ENCODE peak calls at places on chromosomes 1 and 21, in four cellular contexts. S is WTC11, X is suprapubic skin, I is IMR-90. G is an unnamed sample.

GRCh38 chr1:39098569-39099250 is 72.6 kb downstream of the NDUFS5 start:
- DNase-seq in S (peak; percentile 76), X (peak; percentile 72), I (peak; percentile 92), G (peak; percentile 99)

GRCh38 chr1:39899611-39900538 is 1.8 kb downstream of the MYCL start:
- DNase-seq in S (no peak), X (no peak), I (no peak), G (no peak)

GRCh38 chr1:211697356-211697755 is 21.9 kb upstream of the NEK2 start:
- DNase-seq in S (no peak), X (no peak), I (no peak), G (no peak)

GRCh38 chr21:40165212-40165611 is 298.0 kb downstream of the PCP4 start:
- DNase-seq in S (no peak), X (no peak), I (no peak), G (no peak)

GRCh38 chr1:98086796-98087195 is 166.0 kb upstream of the DPYD start:
- DNase-seq in S (no peak), X (no peak), I (peak; percentile 99), G (peak; percentile 97)

GRCh38 chr1:52752427-52752826 is 26.2 kb downstream of the ZYG11B start:
- DNase-seq in S (no peak), X (no peak), I (peak; percentile 35), G (no peak)

GRCh38 chr1:76942549-76942948 is 75.3 kb downstream of the ST6GALNAC5 start:
- DNase-seq in S (no peak), X (no peak), I (peak; percentile 76), G (no peak)

GRCh38 chr1:36622741-36623648 is 140.3 kb upstream of the CSF3R start:
- DNase-seq in S (no peak), X (no peak), I (no peak), G (no peak)

GRCh38 chr1:26284597-26285351 is 4.9 kb downstream of the SH3BGRL3 start:
- DNase-seq in S (peak; percentile 86), X (peak; percentile 93), I (peak; percentile 97), G (peak; percentile 92)

GRCh38 chr21:44682580-44683151 is 703 bp upstream of the KRTAP12-1 start:
- DNase-seq in S (no peak), X (no peak), I (no peak), G (no peak)

GRCh38 chr1:27446491-27447020 is 43.4 kb downstream of the WASF2 start:
- DNase-seq in S (no peak), X (no peak), I (no peak), G (no peak)

GRCh38 chr1:41975850-41976569 is 57.3 kb upstream of the HIVEP3 start:
- DNase-seq in S (no peak), X (no peak), I (no peak), G (no peak)

GRCh38 chr1:169928438-169929209 is 34.9 kb upstream of the SCYL3 start:
- DNase-seq in S (no peak), X (no peak), I (peak; percentile 72), G (peak; percentile 66)

GRCh38 chr1:62613890-62614289 is 16.6 kb downstream of the ANGPTL3 start:
- DNase-seq in S (no peak), X (no peak), I (peak; percentile 22), G (peak; percentile 26)

GRCh38 chr1:20100632-20101355 is 18.5 kb downstream of the PLA2G2D start:
- DNase-seq in S (peak; percentile 75), X (no peak), I (peak; percentile 48), G (peak; percentile 32)

GRCh38 chr1:151131832-151132675 is 14.4 kb downstream of the SEMA6C start:
- DNase-seq in S (peak; percentile 56), X (no peak), I (no peak), G (no peak)

GRCh38 chr1:65431111-65431705 is 10.7 kb downstream of the LEPR start:
- DNase-seq in S (no peak), X (no peak), I (peak; percentile 55), G (peak; percentile 59)

GRCh38 chr21:43936186-43936967 is 71.4 kb downstream of the AGPAT3 start:
- DNase-seq in S (no peak), X (no peak), I (no peak), G (no peak)

GRCh38 chr21:33682992-33683627 is 40.8 kb downstream of the ITSN1 start:
- DNase-seq in S (no peak), X (no peak), I (peak; percentile 88), G (peak; percentile 81)

GRCh38 chr1:59066231-59066630 is 230.7 kb upstream of the FGGY start:
- DNase-seq in S (no peak), X (no peak), I (no peak), G (no peak)

DNA sequence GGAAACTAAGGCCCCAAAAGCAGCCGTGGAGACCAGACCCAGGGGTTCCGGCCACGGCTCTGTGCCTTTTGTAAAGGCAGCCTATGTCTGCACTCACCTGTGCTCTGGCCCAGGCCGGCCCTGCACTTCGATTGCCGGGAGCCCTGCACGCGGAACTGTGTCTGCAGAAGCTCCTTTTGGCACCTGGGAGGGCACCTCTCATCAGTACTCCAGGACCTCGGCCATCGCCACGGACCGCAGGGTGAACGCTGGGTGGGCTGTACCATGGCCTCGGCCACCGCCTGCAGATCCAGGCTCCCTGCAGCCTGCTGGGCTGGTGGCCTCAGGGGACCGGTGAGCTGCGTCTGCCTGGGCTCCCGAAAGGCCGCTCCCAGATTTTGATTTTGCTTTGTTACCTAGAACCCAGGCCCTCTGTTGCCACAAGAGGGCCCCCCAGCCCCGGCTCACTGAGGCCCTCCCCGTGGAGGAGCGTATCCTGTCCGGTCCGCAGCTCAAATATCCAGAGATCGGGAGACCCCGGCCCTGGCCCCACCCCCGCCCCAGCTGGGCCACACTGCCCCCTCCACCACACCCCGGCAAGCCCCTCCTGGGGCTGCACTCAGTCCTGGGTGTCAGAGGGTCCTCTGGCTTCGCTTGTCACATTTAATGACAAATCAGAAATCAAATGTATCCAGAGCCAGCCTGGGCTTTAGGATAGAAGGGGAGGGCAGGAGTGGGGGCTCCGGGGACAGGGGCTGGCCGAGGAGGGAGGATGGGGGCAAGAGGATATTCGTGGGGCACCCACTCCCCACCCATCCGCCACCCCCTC is 60.2 kb upstream of the PDE9A start:
- DNase-seq in S (peak; percentile 84), X (no peak), I (peak; percentile 26), G (no peak)
- TF ChIP-seq CTCF in S (peak; percentile 61), X (peak; percentile 71), I (peak; percentile 64), G (peak; percentile 44)

DNA sequence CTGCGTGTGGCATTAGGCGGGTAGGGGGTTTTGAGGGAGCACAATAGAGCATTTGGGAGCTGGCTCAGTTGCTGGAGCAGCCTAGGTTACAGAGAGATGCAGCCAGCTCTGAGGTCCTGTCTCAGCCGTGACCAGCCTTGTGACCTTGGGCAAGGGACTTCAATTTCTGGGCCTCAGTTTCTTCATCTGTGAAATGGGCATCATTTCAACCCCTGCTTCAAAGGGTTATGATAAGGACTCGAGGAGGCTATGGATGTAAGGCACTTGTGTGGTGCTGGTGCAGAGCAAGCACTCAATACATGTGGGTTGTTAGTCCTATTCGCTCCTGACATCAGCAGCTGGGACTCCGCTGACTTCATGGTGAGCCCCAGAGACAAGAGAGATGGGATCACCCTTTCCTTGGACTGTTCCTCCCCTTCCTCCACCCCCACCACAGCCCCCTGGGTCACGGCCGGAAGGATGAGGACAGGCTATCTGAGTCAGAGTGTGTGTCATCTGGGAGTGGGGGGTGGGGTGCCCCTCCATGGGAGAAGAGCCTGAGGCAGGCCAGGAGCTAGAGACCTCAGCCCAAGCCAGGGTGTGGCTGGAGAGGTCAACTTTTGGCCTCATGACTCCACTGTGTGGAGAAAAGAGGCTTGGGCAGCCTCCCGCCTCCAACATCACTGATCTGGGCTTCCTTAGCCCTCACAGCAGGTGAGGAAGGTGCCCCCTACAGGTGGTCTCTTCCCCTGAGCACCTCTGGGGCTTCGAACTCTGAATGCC is 71.4 kb upstream of the ZBTB40 start:
- DNase-seq in S (no peak), X (no peak), I (no peak), G (peak; percentile 30)
- TF ChIP-seq CTCF in S (no peak), X (no peak), I (no peak), G (peak; percentile 42)

DNA sequence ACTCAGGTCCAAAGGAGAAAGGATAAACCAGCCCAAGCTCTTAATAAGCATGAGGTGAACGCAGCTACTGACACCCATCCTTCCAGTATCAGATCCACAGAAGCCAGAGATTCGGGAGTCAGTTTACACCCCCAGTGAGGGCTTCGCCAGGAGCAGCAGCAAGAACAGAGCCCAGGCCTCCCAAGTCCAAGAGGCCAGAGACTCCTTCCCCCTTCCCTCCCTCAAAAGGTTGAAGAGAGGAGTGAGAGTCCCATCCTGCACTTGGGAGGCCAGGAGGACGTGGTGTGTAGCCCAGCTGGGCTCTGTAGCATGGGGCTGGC is 72.8 kb downstream of the MRPL37 start:
- DNase-seq in S (no peak), X (no peak), I (no peak), G (no peak)
- TF ChIP-seq CTCF in S (no peak), X (no peak), I (no peak), G (peak; percentile 75)

DNA sequence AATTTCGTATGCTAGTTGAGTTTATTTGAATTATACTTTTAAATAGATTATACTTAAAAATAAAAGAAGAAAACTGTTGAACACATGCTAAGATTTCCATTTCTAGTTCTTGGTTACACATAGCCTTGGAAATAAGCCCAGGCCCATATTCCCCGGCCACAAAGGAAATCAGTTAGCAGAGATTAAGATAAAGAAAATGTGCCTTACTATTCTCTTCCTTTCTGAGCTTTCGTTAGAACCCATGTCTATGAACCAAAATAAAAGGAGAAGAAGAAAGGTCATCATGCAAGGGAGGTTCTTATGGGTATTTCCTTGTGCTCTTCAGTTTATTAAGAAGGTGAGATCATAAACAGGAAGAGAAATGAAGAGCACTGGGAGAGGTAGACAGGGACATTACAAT is 32.3 kb upstream of the CRP start:
- DNase-seq in S (no peak), X (no peak), I (no peak), G (no peak)
- TF ChIP-seq CTCF in S (no peak), X (no peak), I (no peak), G (no peak)

GRCh38 chr1:1060281-1061000 is 13.7 kb downstream of the RNF223 start:
- DNase-seq in S (no peak), X (no peak), I (no peak), G (no peak)

GRCh38 chr1:1058088-1058905 is 15.8 kb downstream of the RNF223 start:
- DNase-seq in S (no peak), X (no peak), I (no peak), G (no peak)

GRCh38 chr1:1061682-1062363 is 12.3 kb downstream of the RNF223 start:
- DNase-seq in S (no peak), X (no peak), I (no peak), G (no peak)

GRCh38 chr1:1059494-1060280 is 14.4 kb downstream of the RNF223 start:
- DNase-seq in S (peak; percentile 91), X (no peak), I (peak; percentile 53), G (peak; percentile 51)

DNA sequence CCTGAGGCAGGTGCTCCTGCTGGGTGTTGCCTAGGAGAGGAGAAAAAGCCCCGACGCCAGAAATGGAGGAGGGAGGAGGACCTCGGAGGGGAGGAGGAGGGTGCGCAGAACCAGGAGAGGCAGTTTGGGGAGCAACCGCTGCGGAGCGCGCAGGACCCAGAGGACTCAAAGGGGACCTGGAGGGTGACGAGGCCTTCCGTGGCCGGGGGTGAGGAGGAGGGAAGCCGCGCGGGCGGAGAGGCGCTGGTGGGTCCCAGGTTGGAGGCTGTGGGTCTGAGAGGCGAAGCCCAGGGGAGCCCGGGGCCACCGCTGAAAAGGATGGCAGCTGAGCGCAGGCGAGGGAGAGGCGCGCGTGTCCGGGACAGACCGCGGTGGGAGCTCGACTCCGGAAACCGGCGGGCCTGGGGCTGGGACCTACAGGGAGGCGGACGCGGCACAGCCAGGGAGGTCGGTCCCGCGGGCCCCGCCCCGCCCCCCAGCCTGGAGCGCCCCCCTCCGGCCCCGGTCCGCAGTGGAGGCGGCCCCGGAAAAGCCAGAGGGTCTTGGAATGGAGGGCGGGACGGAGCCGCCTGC is 15.1 kb downstream of the RNF223 start:
- DNase-seq in S (no peak), X (no peak), I (no peak), G (no peak)
- TF ChIP-seq CTCF in S (peak; percentile 56), X (no peak), I (peak; percentile 27), G (peak; percentile 80)

GRCh38 chr1:173187838-173188237 is 19.3 kb downstream of the TNFSF4 start:
- DNase-seq in S (no peak), X (no peak), I (no peak), G (no peak)
- TF ChIP-seq CTCF in S (no peak), X (no peak), I (no peak), G (peak; percentile 36)

G was measured in HFFc6.